ENCODE peak calls at places on chromosomes 4 and X, in seven cellular contexts. Z is IMR-90, R is HepG2, K is SK-N-SH, L is GM12878, B is H1, M is A549. A is an unnamed sample.

GRCh38 chr4:163603246-163603645 is 108.8 kb downstream of the TMA16 start:
- DNase-seq in Z (peak), R (no peak), K (no peak), L (no peak), B (no peak), M (no peak), A (no peak)

GRCh38 chr4:81452452-81453011 is 19.2 kb downstream of the RASGEF1B start:
- DNase-seq in Z (peak), R (no peak), K (no peak), L (no peak), B (no peak), M (no peak), A (no peak)

GRCh38 chrX:98380106-98380505 is 1496.4 kb downstream of the RPA4 start:
- DNase-seq in Z (no peak), R (no peak), K (no peak), L (no peak), B (peak), M (no peak), A (no peak)

GRCh38 chr4:98828801-98829200 is 100.1 kb downstream of the EIF4E start:
- DNase-seq in Z (no peak), R (peak), K (peak), L (no peak), B (peak), M (peak), A (no peak)

GRCh38 chrX:34126011-34126410 is 6.1 kb downstream of the FAM47A start:
- DNase-seq in Z (no peak), R (no peak), K (no peak), L (no peak), B (no peak), M (no peak), A (no peak)

GRCh38 chr4:10982305-10982704 is 297.7 kb upstream of the CLNK start:
- DNase-seq in Z (no peak), R (no peak), K (no peak), L (no peak), B (peak), M (no peak), A (no peak)

GRCh38 chr4:13441506-13441905 is 42.6 kb downstream of the RAB28 start:
- DNase-seq in Z (no peak), R (no peak), K (no peak), L (no peak), B (no peak), M (no peak), A (no peak)

GRCh38 chr4:123396294-123397275 is at the start of gene SPRY1:
- DNase-seq in Z (peak), R (peak), K (peak), L (peak), B (peak), M (peak), A (peak)

GRCh38 chrX:154829926-154830442 is 4.5 kb downstream of the SMIM9 start:
- DNase-seq in Z (no peak), R (no peak), K (no peak), L (no peak), B (no peak), M (no peak), A (peak)

GRCh38 chrX:130772313-130773140 is 130.5 kb downstream of the ENOX2 start:
- DNase-seq in Z (peak), R (peak), K (peak), L (no peak), B (no peak), M (peak), A (no peak)

GRCh38 chr4:71303850-71304249 is 35.0 kb upstream of the SLC4A4 start:
- DNase-seq in Z (peak), R (no peak), K (no peak), L (no peak), B (no peak), M (no peak), A (no peak)

GRCh38 chr4:76203541-76203940 is 10.1 kb downstream of the SCARB2 start:
- DNase-seq in Z (no peak), R (no peak), K (no peak), L (no peak), B (no peak), M (no peak), A (no peak)

DNA sequence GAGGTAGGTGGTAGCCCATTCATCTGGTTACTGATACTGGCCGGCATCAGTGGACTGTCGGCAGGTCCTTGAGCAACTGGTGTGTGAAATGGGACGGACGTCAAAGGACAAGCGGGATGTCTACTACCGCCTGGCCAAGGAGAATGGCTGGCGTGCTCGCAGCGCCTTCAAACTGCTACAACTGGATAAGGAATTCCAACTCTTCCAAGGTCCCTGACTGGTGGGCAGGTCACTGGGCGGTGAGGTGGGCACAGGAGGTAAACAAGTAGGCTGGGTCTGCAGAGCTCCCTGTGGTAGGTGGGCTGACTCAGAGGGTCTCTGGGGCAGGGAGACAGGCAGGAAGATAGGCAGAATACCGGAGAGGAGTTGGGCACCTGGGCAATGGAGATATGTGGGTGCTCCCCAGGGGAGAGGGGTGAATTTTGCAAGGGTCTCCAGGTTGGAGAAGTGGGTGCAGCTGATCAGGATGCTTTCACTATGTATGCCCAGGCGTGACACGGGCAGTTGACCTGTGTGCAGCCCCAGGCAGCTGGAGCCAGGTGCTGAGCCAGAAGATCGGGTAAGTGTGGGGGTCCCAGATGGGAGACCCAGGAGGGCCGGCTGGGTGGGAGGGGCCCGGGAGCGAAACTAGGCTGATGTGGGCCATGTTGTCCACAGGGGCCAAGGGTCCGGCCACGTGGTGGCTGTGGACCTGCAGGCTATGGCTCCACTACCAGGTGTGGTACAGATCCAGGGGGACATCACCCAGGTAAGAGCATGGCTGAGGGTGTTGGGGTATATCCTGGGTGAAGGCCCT is 2.2 kb downstream of the FTSJ1 start:
- DNase-seq in Z (no peak), R (no peak), K (no peak), L (no peak), B (no peak), M (no peak), A (no peak)
- H3K27ac ChIP-seq in Z (no peak), R (no peak), K (no peak), L (no peak), B (no peak), M (no peak), A (no peak)

GRCh38 chrX:72395252-72395651 is 89.5 kb upstream of the CITED1 start:
- DNase-seq in Z (no peak), R (no peak), K (no peak), L (no peak), B (no peak), M (no peak), A (no peak)

GRCh38 chrX:72393836-72394517 is 88.3 kb upstream of the CITED1 start:
- DNase-seq in Z (no peak), R (no peak), K (no peak), L (no peak), B (no peak), M (no peak), A (no peak)

GRCh38 chrX:72394518-72395163 is 88.9 kb upstream of the CITED1 start:
- DNase-seq in Z (peak), R (no peak), K (no peak), L (no peak), B (no peak), M (no peak), A (no peak)

GRCh38 chrX:72392816-72393800 is 87.4 kb upstream of the CITED1 start:
- DNase-seq in Z (no peak), R (no peak), K (no peak), L (no peak), B (no peak), M (no peak), A (no peak)

DNA sequence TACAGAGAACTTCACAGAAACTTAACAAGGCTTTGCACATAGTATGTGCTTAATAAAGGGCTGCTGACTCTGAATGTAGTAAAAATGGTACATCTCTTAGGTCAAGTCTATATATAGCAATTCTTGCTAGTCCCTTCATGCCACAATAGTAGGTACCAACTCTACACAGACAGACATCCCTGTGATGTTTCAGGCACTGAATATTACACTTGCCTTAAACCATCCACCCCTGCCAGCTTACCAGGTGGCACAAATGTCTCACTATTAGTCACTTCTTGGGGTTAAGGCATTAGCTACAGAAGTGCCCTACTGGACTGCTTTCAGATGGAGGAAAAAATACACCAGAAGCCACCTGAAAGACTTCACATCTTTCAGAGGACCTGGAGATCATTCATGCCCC is 86.3 kb upstream of the CITED1 start:
- DNase-seq in Z (no peak), R (no peak), K (no peak), L (no peak), B (no peak), M (no peak), A (no peak)
- TF ChIP-seq RFX5 in Z (no peak), R (no peak), K (no peak), L (no peak), B (no peak), M (no peak), A (no peak)

GRCh38 chr4:51842554-51843308 is at the start of gene DCUN1D4:
- DNase-seq in Z (peak), R (peak), K (peak), L (peak), B (peak), M (peak), A (peak)
- H3K27ac ChIP-seq in Z (peak), R (peak), K (peak), L (peak), B (no peak), M (peak), A (peak)

GRCh38 chr4:168101026-168101425 is 8.7 kb downstream of the ANXA10 start:
- DNase-seq in Z (no peak), R (no peak), K (no peak), L (no peak), B (no peak), M (no peak), A (no peak)

GRCh38 chr4:168098257-168098717 is 6.0 kb downstream of the ANXA10 start:
- DNase-seq in Z (peak), R (no peak), K (no peak), L (no peak), B (no peak), M (peak), A (no peak)

GRCh38 chr4:168097161-168097560 is 4.8 kb downstream of the ANXA10 start:
- DNase-seq in Z (no peak), R (no peak), K (no peak), L (no peak), B (no peak), M (no peak), A (no peak)

GRCh38 chr4:168096444-168096784 is 4.1 kb downstream of the ANXA10 start:
- DNase-seq in Z (no peak), R (no peak), K (no peak), L (no peak), B (no peak), M (no peak), A (no peak)

DNA sequence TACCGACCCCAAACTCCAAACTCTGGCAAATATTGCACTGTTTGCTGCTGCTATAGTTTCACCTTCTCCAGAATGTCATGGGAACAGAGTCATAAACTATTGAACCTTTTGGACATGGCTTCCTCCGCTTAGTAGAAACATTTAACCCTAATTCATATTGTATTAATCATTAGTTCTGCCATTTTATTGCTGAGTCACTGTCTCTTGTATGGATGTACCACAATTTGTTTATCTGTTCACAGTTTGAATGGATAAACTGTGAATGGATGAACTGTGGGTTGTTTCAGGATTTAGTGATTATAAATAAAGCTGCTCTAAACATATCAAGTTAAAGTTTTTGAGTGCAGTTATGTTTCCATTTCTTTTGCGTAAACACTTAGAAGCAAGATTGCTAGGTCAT is 10.1 kb downstream of the ANXA10 start:
- DNase-seq in Z (no peak), R (no peak), K (no peak), L (no peak), B (no peak), M (no peak), A (no peak)
- TF ChIP-seq RFX5 in Z (no peak), R (no peak), K (no peak), L (no peak), B (no peak), M (no peak), A (no peak)

DNA sequence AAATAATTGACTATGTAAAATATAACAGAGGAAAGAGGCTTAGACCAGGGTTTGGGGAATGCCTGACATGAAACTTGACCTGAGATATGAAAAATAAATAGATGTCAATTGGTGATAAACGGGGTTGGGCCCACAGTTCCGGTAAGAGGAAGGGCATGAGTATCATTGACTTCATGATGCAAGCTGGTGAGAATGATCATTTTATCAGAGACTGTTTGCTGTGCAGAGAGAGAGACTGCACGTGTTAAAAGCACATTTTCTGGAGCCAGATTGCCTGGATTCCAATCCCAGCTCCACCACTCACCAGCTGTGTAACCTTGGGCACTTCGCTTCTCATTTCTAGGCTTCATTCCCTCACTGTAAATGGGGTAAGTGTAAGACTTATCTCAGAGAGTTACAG is 179.1 kb downstream of the SPCS3 start:
- DNase-seq in Z (peak), R (no peak), K (no peak), L (no peak), B (no peak), M (peak), A (no peak)
- H3K27ac ChIP-seq in Z (no peak), R (no peak), K (peak), L (no peak), B (no peak), M (peak), A (no peak)

DNA sequence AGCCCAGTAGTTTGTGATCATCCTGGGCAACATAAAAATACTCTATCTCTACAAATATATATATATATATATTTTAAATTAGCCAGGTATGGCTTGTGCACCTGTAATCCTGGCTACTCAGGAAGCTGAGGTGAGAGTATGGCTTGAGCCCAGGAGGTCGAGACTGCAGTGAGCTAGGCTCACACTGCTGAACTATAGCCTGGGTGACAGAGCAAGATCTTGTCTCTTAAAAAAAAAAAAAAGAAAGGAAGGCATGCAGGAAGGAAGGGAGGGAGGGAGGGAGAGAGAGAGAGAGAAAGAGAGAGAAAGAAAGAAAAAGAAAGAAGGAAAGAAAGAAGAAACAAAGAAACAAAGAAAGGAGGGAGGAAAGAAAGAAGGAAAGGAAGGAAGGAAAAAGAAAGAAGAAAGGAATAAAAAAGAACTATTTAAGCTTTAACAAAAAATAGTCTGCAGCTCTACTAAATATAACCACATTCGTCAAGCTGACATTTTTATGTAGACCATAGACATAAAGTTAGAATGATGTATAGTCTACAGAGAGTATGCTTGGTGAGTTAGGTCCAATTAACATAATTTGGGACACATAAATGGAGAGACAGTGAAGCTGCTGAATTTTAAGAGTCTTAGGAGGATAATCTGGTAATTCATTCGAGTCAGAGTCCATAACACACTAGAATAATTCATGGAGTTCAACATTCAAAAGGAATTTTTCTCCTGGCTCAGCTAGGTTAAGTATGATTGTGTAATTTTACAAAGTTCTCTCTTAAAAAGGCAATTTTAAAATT is 111.9 kb downstream of the GLRA3 start:
- DNase-seq in Z (no peak), R (no peak), K (no peak), L (no peak), B (no peak), M (no peak), A (no peak)
- TF ChIP-seq RFX5 in Z (no peak), R (no peak), K (no peak), L (no peak), B (no peak), M (no peak), A (no peak)

GRCh38 chrX:45667666-45668065 is 467.0 kb upstream of the DIPK2B start:
- DNase-seq in Z (peak), R (no peak), K (no peak), L (no peak), B (no peak), M (no peak), A (no peak)
- H3K27ac ChIP-seq in Z (no peak), R (no peak), K (no peak), L (no peak), B (no peak), M (no peak), A (no peak)

A was measured in K562.